ENCODE peak calls at places on chromosomes 7 and 10, in six cellular contexts. P is stomach, D is GM12865, X is colonic mucosa, Z is NCI-H2081, N is GDM1. R is an unnamed sample.
A peak's percentile ranks its signal among the peaks of the same experiment; 100 is the strongest.

GRCh38 chr7:17948503-17949238 is 8.4 kb upstream of the SNX13 start:
- DNase-seq in P (no peak), D (no peak), X (no peak), Z (no peak), N (no peak), R (no peak)

GRCh38 chr7:43869898-43870240 is 552 bp upstream of the MRPS24 start:
- DNase-seq in P (no peak), D (no peak), X (peak; percentile 31), Z (no peak), N (no peak), R (no peak)

GRCh38 chr10:5583525-5584175 is 58.9 kb downstream of the CALML3 start:
- DNase-seq in P (peak; percentile 87), D (peak; percentile 87), X (peak; percentile 66), Z (peak; percentile 74), N (no peak), R (peak; percentile 97)

GRCh38 chr7:123533929-123534382 is 439 bp downstream of the IQUB start:
- DNase-seq in P (no peak), D (no peak), X (peak; percentile 26), Z (no peak), N (no peak), R (peak; percentile 46)

GRCh38 chr10:4083509-4084003 is 298.5 kb upstream of the KLF6 start:
- DNase-seq in P (no peak), D (no peak), X (no peak), Z (no peak), N (no peak), R (no peak)

GRCh38 chr10:8061274-8062211 is 7.1 kb downstream of the GATA3 start:
- DNase-seq in P (no peak), D (peak; percentile 37), X (no peak), Z (no peak), N (no peak), R (no peak)

GRCh38 chr7:1672851-1673486 is 2.9 kb downstream of the ELFN1 start:
- DNase-seq in P (no peak), D (no peak), X (no peak), Z (no peak), N (no peak), R (no peak)

GRCh38 chr10:95693331-95693667 is 428 bp downstream of the TCTN3 start:
- DNase-seq in P (no peak), D (no peak), X (peak; percentile 22), Z (no peak), N (no peak), R (peak; percentile 6)

GRCh38 chr7:44432381-44432977 is 58.0 kb downstream of the NUDCD3 start:
- DNase-seq in P (no peak), D (no peak), X (no peak), Z (no peak), N (no peak), R (no peak)

GRCh38 chr7:155885162-155886160 is 73.2 kb upstream of the SHH start:
- DNase-seq in P (peak; percentile 67), D (no peak), X (no peak), Z (no peak), N (no peak), R (no peak)

GRCh38 chr7:120819861-120820260 is 38.1 kb downstream of the TSPAN12 start:
- DNase-seq in P (no peak), D (peak; percentile 14), X (no peak), Z (no peak), N (no peak), R (no peak)

GRCh38 chr7:131896189-131896855 is 339.9 kb upstream of the PODXL start:
- DNase-seq in P (no peak), D (no peak), X (no peak), Z (peak; percentile 62), N (no peak), R (no peak)

GRCh38 chr10:133272964-133273420 is 3.7 kb downstream of the ADAM8 start:
- DNase-seq in P (no peak), D (no peak), X (no peak), Z (no peak), N (no peak), R (no peak)

R was measured in RPMI8226.